ENCODE peak calls at places on chromosomes 5 and 9, in four cellular contexts. One of them, this sample, is unnamed.

GRCh38 chr5:111165058-111165457 is 59.1 kb upstream of the CAMK4 start:
- DNase-seq in GM23248: no peak
- DNase-seq in psoas muscle: no peak
- DNase-seq in fibroblast of lung: no peak
- DNase-seq in this sample: no peak

GRCh38 chr5:55308254-55308836 is 556 bp downstream of the MTREX start:
- DNase-seq in GM23248: peak; percentile 63
- DNase-seq in psoas muscle: no peak
- DNase-seq in fibroblast of lung: peak; percentile 26
- DNase-seq in this sample: no peak

GRCh38 chr5:102090770-102091169 is 205.3 kb downstream of the SLCO4C1 start:
- DNase-seq in GM23248: peak; percentile 0
- DNase-seq in psoas muscle: no peak
- DNase-seq in fibroblast of lung: no peak
- DNase-seq in this sample: no peak

GRCh38 chr5:395156-395920 is 47.6 kb upstream of the EXOC3 start:
- DNase-seq in GM23248: peak; percentile 95
- DNase-seq in psoas muscle: no peak
- DNase-seq in fibroblast of lung: peak; percentile 68
- DNase-seq in this sample: peak; percentile 54

GRCh38 chr5:132510076-132510475 is 19.5 kb upstream of the IRF1 start:
- DNase-seq in GM23248: peak; percentile 70
- DNase-seq in psoas muscle: no peak
- DNase-seq in fibroblast of lung: peak; percentile 92
- DNase-seq in this sample: no peak

GRCh38 chr5:167634432-167634831 is 657.0 kb upstream of the WWC1 start:
- DNase-seq in GM23248: peak; percentile 90
- DNase-seq in psoas muscle: no peak
- DNase-seq in fibroblast of lung: peak; percentile 92
- DNase-seq in this sample: no peak

GRCh38 chr5:28281381-28281780 is 1243.0 kb upstream of the CDH9 start:
- DNase-seq in GM23248: no peak
- DNase-seq in psoas muscle: no peak
- DNase-seq in fibroblast of lung: peak; percentile 58
- DNase-seq in this sample: no peak

GRCh38 chr9:112325127-112325526 is 8.3 kb downstream of the PTBP3 start:
- DNase-seq in GM23248: no peak
- DNase-seq in psoas muscle: no peak
- DNase-seq in fibroblast of lung: no peak
- DNase-seq in this sample: no peak

GRCh38 chr9:107261106-107261505 is 22.0 kb upstream of the RAD23B start:
- DNase-seq in GM23248: no peak
- DNase-seq in psoas muscle: no peak
- DNase-seq in fibroblast of lung: no peak
- DNase-seq in this sample: no peak

GRCh38 chr5:150209020-150209635 is 19.3 kb downstream of the SLC6A7 start:
- DNase-seq in GM23248: peak; percentile 64
- DNase-seq in psoas muscle: no peak
- DNase-seq in fibroblast of lung: peak; percentile 85
- DNase-seq in this sample: no peak

GRCh38 chr9:117687532-117687931 is 16.7 kb upstream of the TLR4 start:
- DNase-seq in GM23248: no peak
- DNase-seq in psoas muscle: no peak
- DNase-seq in fibroblast of lung: no peak
- DNase-seq in this sample: no peak

GRCh38 chr9:130616451-130616850 is 37.1 kb downstream of the FUBP3 start:
- DNase-seq in GM23248: no peak
- DNase-seq in psoas muscle: no peak
- DNase-seq in fibroblast of lung: no peak
- DNase-seq in this sample: no peak

GRCh38 chr5:173315495-173316352 is 12.5 kb downstream of the STC2 start:
- DNase-seq in GM23248: peak; percentile 90
- DNase-seq in psoas muscle: no peak
- DNase-seq in fibroblast of lung: peak; percentile 80
- DNase-seq in this sample: peak; percentile 66

GRCh38 chr9:16289639-16290038 is 580.8 kb downstream of the BNC2 start:
- DNase-seq in GM23248: peak; percentile 38
- DNase-seq in psoas muscle: no peak
- DNase-seq in fibroblast of lung: no peak
- DNase-seq in this sample: no peak

GRCh38 chr9:95572370-95573151 is 55.8 kb upstream of the PTCH1 start:
- DNase-seq in GM23248: peak; percentile 87
- DNase-seq in psoas muscle: no peak
- DNase-seq in fibroblast of lung: peak; percentile 10
- DNase-seq in this sample: no peak

GRCh38 chr9:105216440-105217178 is 27.8 kb upstream of the SLC44A1 start:
- DNase-seq in GM23248: peak; percentile 44
- DNase-seq in psoas muscle: no peak
- DNase-seq in fibroblast of lung: peak; percentile 66
- DNase-seq in this sample: no peak

GRCh38 chr5:95922798-95923197 is 38.9 kb downstream of the ELL2 start:
- DNase-seq in GM23248: no peak
- DNase-seq in psoas muscle: no peak
- DNase-seq in fibroblast of lung: no peak
- DNase-seq in this sample: no peak

GRCh38 chr5:80871541-80871961 is 88.6 kb upstream of the RASGRF2 start:
- DNase-seq in GM23248: peak; percentile 26
- DNase-seq in psoas muscle: no peak
- DNase-seq in fibroblast of lung: peak; percentile 58
- DNase-seq in this sample: no peak

GRCh38 chr5:39072915-39073758 is 1.1 kb downstream of the RICTOR start:
- DNase-seq in GM23248: peak; percentile 71
- DNase-seq in psoas muscle: no peak
- DNase-seq in fibroblast of lung: peak; percentile 52
- DNase-seq in this sample: no peak

GRCh38 chr5:14444988-14445387 is 136.6 kb upstream of the OTULINL start:
- DNase-seq in GM23248: peak; percentile 77
- DNase-seq in psoas muscle: no peak
- DNase-seq in fibroblast of lung: peak; percentile 59
- DNase-seq in this sample: no peak

GRCh38 chr5:112554089-112554977 is 135.3 kb upstream of the EPB41L4A start:
- DNase-seq in GM23248: peak; percentile 54
- DNase-seq in psoas muscle: no peak
- DNase-seq in fibroblast of lung: no peak
- DNase-seq in this sample: peak; percentile 62

GRCh38 chr9:137064027-137064879 is 6.1 kb downstream of the SAPCD2 start:
- DNase-seq in GM23248: peak; percentile 58
- DNase-seq in psoas muscle: peak; percentile 74
- DNase-seq in fibroblast of lung: no peak
- DNase-seq in this sample: peak; percentile 92

GRCh38 chr5:28580616-28581015 is 1542.2 kb upstream of the CDH9 start:
- DNase-seq in GM23248: no peak
- DNase-seq in psoas muscle: no peak
- DNase-seq in fibroblast of lung: peak; percentile 82
- DNase-seq in this sample: no peak

GRCh38 chr5:140261403-140262171 is 41.3 kb downstream of the PFDN1 start:
- DNase-seq in GM23248: peak; percentile 94
- DNase-seq in psoas muscle: peak; percentile 60
- DNase-seq in fibroblast of lung: peak; percentile 88
- DNase-seq in this sample: peak; percentile 75

GRCh38 chr9:105963700-105964099 is 269.4 kb downstream of the TMEM38B start:
- DNase-seq in GM23248: no peak
- DNase-seq in psoas muscle: no peak
- DNase-seq in fibroblast of lung: no peak
- DNase-seq in this sample: no peak

GRCh38 chr5:181044093-181044599 is 4.1 kb downstream of the BTNL9 start:
- DNase-seq in GM23248: no peak
- DNase-seq in psoas muscle: no peak
- DNase-seq in fibroblast of lung: no peak
- DNase-seq in this sample: no peak

GRCh38 chr9:36332006-36332405 is 68.1 kb downstream of the RNF38 start:
- DNase-seq in GM23248: peak; percentile 79
- DNase-seq in psoas muscle: no peak
- DNase-seq in fibroblast of lung: peak; percentile 14
- DNase-seq in this sample: no peak

GRCh38 chr5:100970646-100971045 is 67.6 kb upstream of the ST8SIA4 start:
- DNase-seq in GM23248: no peak
- DNase-seq in psoas muscle: no peak
- DNase-seq in fibroblast of lung: no peak
- DNase-seq in this sample: no peak

GRCh38 chr9:91144782-91145181 is 216.9 kb downstream of the AUH start:
- DNase-seq in GM23248: peak; percentile 84
- DNase-seq in psoas muscle: no peak
- DNase-seq in fibroblast of lung: peak; percentile 35
- DNase-seq in this sample: no peak

GRCh38 chr5:54021413-54022155 is 288.8 kb downstream of the ARL15 start:
- DNase-seq in GM23248: peak; percentile 15
- DNase-seq in psoas muscle: no peak
- DNase-seq in fibroblast of lung: peak; percentile 29
- DNase-seq in this sample: no peak

GRCh38 chr5:140358738-140359310 is 1.2 kb upstream of the SLC4A9 start:
- DNase-seq in GM23248: peak; percentile 72
- DNase-seq in psoas muscle: no peak
- DNase-seq in fibroblast of lung: peak; percentile 41
- DNase-seq in this sample: no peak

GRCh38 chr5:76546497-76547102 is 76.6 kb downstream of the F2RL2 start:
- DNase-seq in GM23248: no peak
- DNase-seq in psoas muscle: no peak
- DNase-seq in fibroblast of lung: no peak
- DNase-seq in this sample: no peak

GRCh38 chr5:145484195-145484594 is 350.9 kb downstream of the PRELID2 start:
- DNase-seq in GM23248: peak; percentile 80
- DNase-seq in psoas muscle: no peak
- DNase-seq in fibroblast of lung: peak; percentile 87
- DNase-seq in this sample: no peak

GRCh38 chr5:168752416-168753190 is 173.4 kb upstream of the PANK3 start:
- DNase-seq in GM23248: no peak
- DNase-seq in psoas muscle: no peak
- DNase-seq in fibroblast of lung: no peak
- DNase-seq in this sample: no peak

GRCh38 chr5:32245742-32246141 is 67.0 kb downstream of the MTMR12 start:
- DNase-seq in GM23248: no peak
- DNase-seq in psoas muscle: no peak
- DNase-seq in fibroblast of lung: no peak
- DNase-seq in this sample: no peak

GRCh38 chr5:140141241-140141640 is 15.5 kb downstream of the IGIP start:
- DNase-seq in GM23248: peak; percentile 72
- DNase-seq in psoas muscle: no peak
- DNase-seq in fibroblast of lung: peak; percentile 52
- DNase-seq in this sample: peak; percentile 58

GRCh38 chr5:142012186-142012785 is 541 bp downstream of the GNPDA1 start:
- DNase-seq in GM23248: peak; percentile 65
- DNase-seq in psoas muscle: peak; percentile 61
- DNase-seq in fibroblast of lung: no peak
- DNase-seq in this sample: peak; percentile 81

GRCh38 chr9:103203172-103203571 is 208.0 kb downstream of the CYLC2 start:
- DNase-seq in GM23248: no peak
- DNase-seq in psoas muscle: no peak
- DNase-seq in fibroblast of lung: no peak
- DNase-seq in this sample: no peak

GRCh38 chr5:143166080-143166479 is 237.4 kb downstream of the NR3C1 start:
- DNase-seq in GM23248: no peak
- DNase-seq in psoas muscle: no peak
- DNase-seq in fibroblast of lung: no peak
- DNase-seq in this sample: no peak
- H3K4me3 ChIP-seq in GM23248: no peak overlapping the region
- H3K4me3 ChIP-seq in psoas muscle: no peak overlapping the region
- H3K4me3 ChIP-seq in fibroblast of lung: no peak overlapping the region
- H3K4me3 ChIP-seq in this sample: no peak overlapping the region

GRCh38 chr9:128056887-128057723 is 10.0 kb downstream of the NAIF1 start:
- DNase-seq in GM23248: no peak
- DNase-seq in psoas muscle: no peak
- DNase-seq in fibroblast of lung: no peak
- DNase-seq in this sample: no peak

GRCh38 chr9:128059365-128059983 is 7.6 kb downstream of the NAIF1 start:
- DNase-seq in GM23248: no peak
- DNase-seq in psoas muscle: no peak
- DNase-seq in fibroblast of lung: no peak
- DNase-seq in this sample: peak; percentile 36

GRCh38 chr9:128057724-128058409 is 9.3 kb downstream of the NAIF1 start:
- DNase-seq in GM23248: no peak
- DNase-seq in psoas muscle: no peak
- DNase-seq in fibroblast of lung: no peak
- DNase-seq in this sample: no peak

GRCh38 chr9:128062856-128063831 is 4.0 kb downstream of the NAIF1 start:
- DNase-seq in GM23248: no peak
- DNase-seq in psoas muscle: no peak
- DNase-seq in fibroblast of lung: no peak
- DNase-seq in this sample: no peak

DNA sequence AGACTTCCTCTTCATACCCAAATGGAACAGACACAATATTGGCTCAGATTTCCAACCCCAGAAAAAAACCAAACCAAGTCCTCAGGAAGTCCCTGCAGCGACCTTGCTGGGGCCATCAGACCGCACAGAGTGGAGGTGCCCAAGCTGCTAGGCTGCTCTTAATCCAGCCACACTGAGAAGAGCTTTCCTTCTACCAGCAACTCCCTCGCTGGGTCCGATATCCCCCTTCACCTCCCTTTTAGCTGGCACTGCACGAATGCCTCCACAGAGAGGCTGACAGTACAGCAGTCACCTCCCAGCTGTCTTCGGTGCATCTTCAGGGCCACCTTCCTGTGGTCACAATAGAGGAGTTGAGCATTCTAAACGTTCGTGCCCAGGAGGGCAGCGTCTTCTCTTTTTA is 5.8 kb downstream of the NAIF1 start:
- DNase-seq in GM23248: no peak
- DNase-seq in psoas muscle: no peak
- DNase-seq in fibroblast of lung: no peak
- DNase-seq in this sample: no peak
- H3K4me1 ChIP-seq in GM23248: peaks cover 6% of the 10 kb centered on the region
- H3K4me1 ChIP-seq in psoas muscle: peaks cover 18% of the 10 kb centered on the region
- H3K4me1 ChIP-seq in fibroblast of lung: peaks cover 11% of the 10 kb centered on the region
- H3K4me1 ChIP-seq in this sample: peaks cover 6% of the 10 kb centered on the region

DNA sequence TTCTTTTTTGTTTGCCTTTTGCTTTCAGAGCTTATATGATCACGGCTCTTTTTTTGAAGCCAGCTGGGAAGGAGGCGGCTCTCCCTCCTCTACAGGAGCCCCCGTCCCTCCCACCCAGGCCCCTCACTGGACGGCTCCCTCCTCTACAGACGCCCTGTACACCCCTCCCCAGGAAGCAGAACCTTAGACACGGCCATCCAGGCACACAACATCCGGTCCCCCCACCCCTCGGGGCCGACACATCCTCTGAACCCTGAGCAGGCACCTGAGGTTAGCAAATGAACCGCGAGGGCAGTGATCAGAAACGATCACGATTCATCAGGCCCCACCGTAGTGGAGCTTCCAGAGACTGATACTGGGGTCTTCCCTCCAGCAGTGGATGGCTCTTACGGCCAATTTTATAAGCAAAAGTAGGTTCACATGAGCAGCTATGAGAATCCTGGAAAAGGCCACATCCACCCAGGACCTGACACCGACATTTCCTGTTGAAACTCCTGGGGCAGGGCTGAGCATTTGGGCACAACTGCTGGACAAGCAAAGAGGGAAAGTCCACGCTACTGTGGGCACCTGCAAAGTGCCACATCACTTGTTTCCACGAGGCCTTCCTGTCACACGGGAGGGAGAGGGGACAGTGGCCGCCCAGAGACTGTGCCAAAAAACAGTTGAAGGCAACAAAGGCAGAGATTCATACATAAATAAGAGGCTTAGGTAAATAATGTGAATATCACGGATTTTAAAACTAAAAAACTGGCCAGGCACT is 78.9 kb downstream of the SEMA4D start:
- DNase-seq in GM23248: no peak
- DNase-seq in psoas muscle: no peak
- DNase-seq in fibroblast of lung: no peak
- DNase-seq in this sample: no peak
- H3K27ac ChIP-seq in GM23248: no peak overlapping the region
- H3K27ac ChIP-seq in psoas muscle: no peak overlapping the region
- H3K27ac ChIP-seq in fibroblast of lung: no peak overlapping the region
- H3K27ac ChIP-seq in this sample: no peak overlapping the region

GRCh38 chr9:78132688-78133033 is 101.0 kb upstream of the GNAQ start:
- DNase-seq in GM23248: no peak
- DNase-seq in psoas muscle: no peak
- DNase-seq in fibroblast of lung: no peak
- DNase-seq in this sample: no peak
- H3K4me3 ChIP-seq in GM23248: peak overlapping the region; percentile 21
- H3K4me3 ChIP-seq in psoas muscle: no peak overlapping the region
- H3K4me3 ChIP-seq in fibroblast of lung: peak overlapping the region; percentile 46
- H3K4me3 ChIP-seq in this sample: peak overlapping the region; percentile 38